ENCODE peak calls at places on chromosomes 6 and 20, in ten cellular contexts. J is NCI-H1417 treated with DMSO at 0.1 percent for 48 hours; A is hepatic stellate cell; O is effector CD4-positive, alpha-beta T cell; B is RWPE1; V is RPMI8226; N is left lobe of liver; X is NCI-H524; K is glomerular endothelial cell; T is Daoy. F is an unnamed sample.

GRCh38 chr6:49626811-49627210 is 9.8 kb downstream of the RHAG start:
- DNase-seq in J (no peak), A (no peak), O (no peak), B (no peak), V (no peak), N (no peak), X (no peak), K (no peak), T (no peak), F (no peak)

GRCh38 chr6:66655420-66655819 is 948.4 kb upstream of the EYS start:
- DNase-seq in J (no peak), A (no peak), O (no peak), B (no peak), V (no peak), N (no peak), X (no peak), K (no peak), T (no peak), F (no peak)

GRCh38 chr6:157438611-157439109 is 57.7 kb downstream of the ZDHHC14 start:
- DNase-seq in J (no peak), A (no peak), O (no peak), B (no peak), V (no peak), N (no peak), X (no peak), K (no peak), T (no peak), F (no peak)

GRCh38 chr6:8219352-8219943 is 117.1 kb upstream of the EEF1E1 start:
- DNase-seq in J (no peak), A (peak; percentile 36), O (peak; percentile 13), B (peak; percentile 51), V (peak; percentile 67), N (no peak), X (peak; percentile 16), K (peak; percentile 34), T (peak; percentile 50), F (peak; percentile 51)

GRCh38 chr20:1882026-1882425 is 13.2 kb upstream of the SIRPA start:
- DNase-seq in J (no peak), A (no peak), O (no peak), B (no peak), V (no peak), N (no peak), X (peak; percentile 85), K (no peak), T (no peak), F (no peak)

GRCh38 chr20:61372151-61373054 is 120.3 kb downstream of the CDH4 start:
- DNase-seq in J (no peak), A (no peak), O (no peak), B (no peak), V (peak; percentile 38), N (no peak), X (no peak), K (no peak), T (no peak), F (no peak)

GRCh38 chr6:123668063-123668462 is 31.3 kb upstream of the TRDN start:
- DNase-seq in J (no peak), A (no peak), O (no peak), B (no peak), V (no peak), N (no peak), X (no peak), K (no peak), T (no peak), F (no peak)

GRCh38 chr6:28597217-28597835 is 71.6 kb downstream of the GPX5 start:
- DNase-seq in J (no peak), A (peak; percentile 25), O (no peak), B (peak; percentile 49), V (peak; percentile 50), N (no peak), X (peak; percentile 89), K (peak; percentile 44), T (peak; percentile 87), F (no peak)

GRCh38 chr20:3431109-3431508 is 23.6 kb upstream of the DNAAF9 start:
- DNase-seq in J (no peak), A (peak; percentile 13), O (no peak), B (no peak), V (no peak), N (no peak), X (no peak), K (no peak), T (no peak), F (no peak)

GRCh38 chr20:58160451-58161051 is 67.9 kb downstream of the ANKRD60 start:
- DNase-seq in J (no peak), A (no peak), O (no peak), B (no peak), V (no peak), N (no peak), X (no peak), K (no peak), T (no peak), F (peak; percentile 58)

GRCh38 chr6:88650029-88650619 is 313.3 kb downstream of the RNGTT start:
- DNase-seq in J (no peak), A (peak; percentile 3), O (no peak), B (no peak), V (peak; percentile 71), N (no peak), X (no peak), K (no peak), T (no peak), F (no peak)

GRCh38 chr6:99350573-99350972 is 1.1 kb upstream of the FAXC start:
- DNase-seq in J (no peak), A (no peak), O (no peak), B (no peak), V (no peak), N (no peak), X (peak; percentile 6), K (no peak), T (no peak), F (no peak)

GRCh38 chr20:5835870-5836269 is 85.7 kb downstream of the SHLD1 start:
- DNase-seq in J (no peak), A (peak; percentile 68), O (no peak), B (no peak), V (no peak), N (no peak), X (no peak), K (peak; percentile 20), T (no peak), F (no peak)

GRCh38 chr6:140372064-140372463 is 997.6 kb upstream of the CITED2 start:
- DNase-seq in J (no peak), A (no peak), O (no peak), B (no peak), V (no peak), N (no peak), X (no peak), K (no peak), T (no peak), F (no peak)

F was measured in HTR-8/SVneo.